ENCODE peak calls at places on chromosome 20, in six cellular contexts. M is lower lobe of right lung, T is thyroid gland, N is stomach, Y is heart right ventricle, U is cardiac muscle cell. P is an unnamed sample.

GRCh38 chr20:31687777-31688176 is 34.9 kb downstream of the BCL2L1 start:
- DNase-seq in M (no peak), T (no peak), N (no peak), Y (no peak), U (no peak), P (no peak)

GRCh38 chr20:5513975-5514516 is 197.3 kb upstream of the PROKR2 start:
- DNase-seq in M (no peak), T (no peak), N (no peak), Y (no peak), U (no peak), P (peak; percentile 16)

GRCh38 chr20:1185781-1186334 is 1.1 kb upstream of the TMEM74B start:
- DNase-seq in M (peak; percentile 67), T (peak; percentile 33), N (peak; percentile 49), Y (peak; percentile 59), U (peak; percentile 53), P (peak; percentile 23)

GRCh38 chr20:34570859-34571306 is 12.4 kb downstream of the MAP1LC3A start:
- DNase-seq in M (no peak), T (no peak), N (no peak), Y (no peak), U (peak; percentile 91), P (peak; percentile 71)

GRCh38 chr20:17809714-17810631 is 110.2 kb downstream of the BANF2 start:
- DNase-seq in M (no peak), T (no peak), N (no peak), Y (no peak), U (no peak), P (peak; percentile 69)

GRCh38 chr20:58109918-58110635 is 118.4 kb downstream of the ANKRD60 start:
- DNase-seq in M (no peak), T (no peak), N (no peak), Y (no peak), U (no peak), P (peak; percentile 10)

GRCh38 chr20:18390201-18390600 is 76.6 kb downstream of the DZANK1 start:
- DNase-seq in M (no peak), T (no peak), N (no peak), Y (no peak), U (no peak), P (no peak)

GRCh38 chr20:19252670-19253120 is 40.3 kb downstream of the SLC24A3 start:
- DNase-seq in M (peak; percentile 68), T (no peak), N (no peak), Y (no peak), U (peak; percentile 74), P (peak; percentile 84)

GRCh38 chr20:625360-625932 is 15.3 kb upstream of the TCF15 start:
- DNase-seq in M (peak; percentile 7), T (no peak), N (no peak), Y (no peak), U (no peak), P (no peak)

GRCh38 chr20:21099653-21100589 is 6.2 kb downstream of the LINC00237 start:
- DNase-seq in M (peak; percentile 80), T (no peak), N (peak; percentile 55), Y (peak; percentile 31), U (peak; percentile 9), P (peak; percentile 12)

GRCh38 chr20:19775353-19776201 is 17.5 kb downstream of the RIN2 start:
- DNase-seq in M (peak; percentile 52), T (peak; percentile 58), N (peak; percentile 33), Y (no peak), U (no peak), P (peak; percentile 39)

GRCh38 chr20:58112017-58112781 is 116.3 kb downstream of the ANKRD60 start:
- DNase-seq in M (no peak), T (no peak), N (no peak), Y (no peak), U (peak; percentile 30), P (peak; percentile 93)

GRCh38 chr20:57445298-57445697 is 54.1 kb downstream of the RBM38 start:
- DNase-seq in M (no peak), T (no peak), N (no peak), Y (peak; percentile 41), U (peak; percentile 79), P (peak; percentile 91)

GRCh38 chr20:17654649-17655285 is 27.3 kb downstream of the RRBP1 start:
- DNase-seq in M (no peak), T (peak; percentile 74), N (no peak), Y (peak; percentile 46), U (peak; percentile 70), P (no peak)

GRCh38 chr20:35515949-35516645 is 13.4 kb downstream of the C20orf173 start:
- DNase-seq in M (no peak), T (no peak), N (peak; percentile 36), Y (no peak), U (peak; percentile 75), P (peak; percentile 72)

GRCh38 chr20:56554869-56555268 is 21.8 kb downstream of the FAM209B start:
- DNase-seq in M (no peak), T (peak; percentile 52), N (no peak), Y (no peak), U (peak; percentile 97), P (peak; percentile 98)

GRCh38 chr20:3559231-3559630 is 88.4 kb downstream of the ATRN start:
- DNase-seq in M (no peak), T (no peak), N (no peak), Y (no peak), U (no peak), P (no peak)

GRCh38 chr20:14892782-14893181 is 555.4 kb upstream of the FLRT3 start:
- DNase-seq in M (no peak), T (no peak), N (no peak), Y (no peak), U (no peak), P (no peak)

GRCh38 chr20:44810391-44811149 is at the start of gene RIMS4:
- DNase-seq in M (no peak), T (peak; percentile 22), N (no peak), Y (no peak), U (peak; percentile 11), P (no peak)

DNA sequence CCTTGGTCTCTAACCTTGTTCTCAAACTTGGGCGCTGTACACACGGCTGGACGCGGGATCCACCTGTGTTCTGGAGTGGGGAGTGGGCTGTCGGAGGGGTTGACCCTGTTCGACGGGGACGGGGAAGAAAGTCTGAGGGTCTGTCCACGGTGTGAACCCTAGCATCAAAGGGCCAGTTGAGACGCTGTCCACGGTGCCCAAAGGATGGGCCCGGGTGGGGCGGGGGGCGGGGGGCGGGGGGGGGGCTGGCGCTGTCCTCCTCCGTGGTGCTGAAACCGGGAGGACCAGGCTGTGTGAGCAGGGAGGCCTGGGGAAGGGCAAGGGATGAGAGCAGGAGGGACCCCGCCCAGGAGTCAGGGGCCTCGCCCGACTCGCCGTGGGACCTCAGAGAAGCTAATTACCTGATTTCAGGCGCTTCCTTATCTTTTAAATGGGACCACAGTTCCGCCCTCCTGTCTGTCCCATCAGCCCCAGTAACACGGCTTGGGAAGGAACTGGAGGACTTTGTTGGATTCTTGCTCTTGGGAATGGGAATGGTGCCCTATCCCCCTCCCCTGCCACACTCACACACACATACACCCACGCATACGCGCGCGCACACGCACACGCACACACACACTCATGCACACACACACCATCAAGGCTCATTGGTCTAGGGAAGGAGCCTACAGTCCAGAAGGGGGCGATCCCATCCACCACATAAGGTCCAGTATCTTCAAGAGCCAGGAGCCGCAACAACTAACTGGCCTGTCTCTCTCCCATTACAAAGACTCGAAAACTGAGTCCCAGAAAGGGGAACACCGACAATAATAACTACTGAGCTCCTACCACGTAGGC is 1.0 kb upstream of the VSTM2L start:
- DNase-seq in M (no peak), T (peak; percentile 38), N (peak; percentile 53), Y (no peak), U (peak; percentile 73), P (peak; percentile 69)
- H3K4me3 ChIP-seq in M (peak overlapping the region; percentile 51), T (no peak overlapping the region), N (peak overlapping the region; percentile 48), Y (peak overlapping the region; percentile 47), U (peak overlapping the region; percentile 65), P (peak overlapping the region; percentile 55)

GRCh38 chr20:48294196-48294595 is 508.9 kb upstream of the SULF2 start:
- DNase-seq in M (no peak), T (no peak), N (no peak), Y (no peak), U (peak; percentile 86), P (peak; percentile 39)

GRCh38 chr20:48294942-48295341 is 509.7 kb upstream of the SULF2 start:
- DNase-seq in M (no peak), T (no peak), N (no peak), Y (no peak), U (no peak), P (no peak)

GRCh38 chr20:48298424-48298823 is 513.1 kb upstream of the SULF2 start:
- DNase-seq in M (no peak), T (no peak), N (no peak), Y (no peak), U (no peak), P (no peak)

GRCh38 chr20:48295445-48295903 is 510.2 kb upstream of the SULF2 start:
- DNase-seq in M (no peak), T (peak; percentile 51), N (no peak), Y (no peak), U (peak; percentile 97), P (peak; percentile 95)

DNA sequence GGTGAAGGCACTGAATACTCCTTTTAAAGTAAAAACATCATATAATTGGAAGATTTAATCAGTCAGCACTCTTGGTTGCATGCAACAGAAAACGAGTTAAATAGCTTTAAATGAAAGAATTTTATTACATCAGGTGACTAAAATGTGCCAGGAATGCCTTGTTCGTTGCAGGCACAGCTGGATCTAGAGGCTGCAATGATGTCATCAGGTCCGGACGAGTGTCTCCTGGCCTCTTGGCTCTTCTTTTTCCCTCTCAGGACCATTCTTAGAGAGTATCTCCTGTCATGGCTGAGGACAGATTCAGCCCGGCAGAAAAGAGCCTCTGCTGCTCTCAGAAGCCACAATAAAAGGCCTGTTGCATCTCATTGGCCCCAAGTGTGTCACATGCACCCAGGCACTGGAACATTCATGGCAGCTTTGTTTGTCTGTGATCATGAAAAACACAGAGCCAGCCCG is 510.7 kb upstream of the SULF2 start:
- DNase-seq in M (no peak), T (no peak), N (no peak), Y (no peak), U (peak; percentile 69), P (peak; percentile 82)
- TF ChIP-seq CTCF in M (no peak), T (no peak), N (no peak), Y (no peak), U (no peak), P (no peak)

DNA sequence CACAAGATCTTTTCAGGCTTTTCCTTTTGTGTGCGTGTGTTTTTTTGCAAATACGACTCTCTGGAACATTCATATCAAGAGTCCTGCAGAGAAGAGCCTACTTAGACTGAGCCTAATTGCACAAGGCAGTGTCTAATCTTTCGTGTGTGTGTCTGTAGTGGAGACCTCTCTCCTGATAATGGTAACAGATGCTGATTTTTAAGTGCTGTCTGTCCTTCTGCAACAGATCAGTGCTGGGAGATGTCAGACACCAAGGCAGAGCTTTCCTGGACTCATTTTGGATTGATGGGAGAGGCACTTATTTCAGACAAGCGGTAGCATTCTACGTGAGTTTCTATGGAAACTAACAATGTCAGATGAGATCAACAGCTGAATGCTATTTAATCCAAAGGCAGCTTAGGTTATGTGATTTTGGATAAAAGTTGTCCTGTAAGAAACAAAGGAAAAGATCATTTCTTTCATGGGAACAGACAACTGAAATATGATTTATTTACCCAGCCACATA is 167.6 kb downstream of the PLCB4 start:
- DNase-seq in M (no peak), T (no peak), N (no peak), Y (no peak), U (no peak), P (no peak)
- H3K4me3 ChIP-seq in M (no peak overlapping the region), T (no peak overlapping the region), N (no peak overlapping the region), Y (no peak overlapping the region), U (no peak overlapping the region), P (no peak overlapping the region)

GRCh38 chr20:12670292-12670691 is 338.5 kb upstream of the SPTLC3 start:
- DNase-seq in M (no peak), T (no peak), N (no peak), Y (no peak), U (no peak), P (no peak)

GRCh38 chr20:12677925-12678324 is 330.8 kb upstream of the SPTLC3 start:
- DNase-seq in M (no peak), T (no peak), N (no peak), Y (no peak), U (no peak), P (no peak)

GRCh38 chr20:12673352-12673751 is 335.4 kb upstream of the SPTLC3 start:
- DNase-seq in M (no peak), T (no peak), N (no peak), Y (no peak), U (no peak), P (no peak)
- TF ChIP-seq CTCF in M (no peak), T (no peak), N (no peak), Y (no peak), U (no peak), P (no peak)